ENCODE peak calls at places on chromosomes 5 and 9, in five cellular contexts. One of them, this sample, is unnamed.

GRCh38 chr5:128842241-128842640 is 123.0 kb upstream of the SLC27A6 start:
- DNase-seq in astrocyte: no peak
- DNase-seq in A549: no peak
- DNase-seq in lung: no peak
- DNase-seq in hepatocyte: no peak
- DNase-seq in this sample: no peak

GRCh38 chr5:10635257-10635860 is 71.5 kb downstream of the ANKRD33B start:
- DNase-seq in astrocyte: peak; percentile 73
- DNase-seq in A549: no peak
- DNase-seq in lung: no peak
- DNase-seq in hepatocyte: no peak
- DNase-seq in this sample: no peak

GRCh38 chr5:134609232-134609851 is 23.3 kb downstream of the SAR1B start:
- DNase-seq in astrocyte: no peak
- DNase-seq in A549: no peak
- DNase-seq in lung: no peak
- DNase-seq in hepatocyte: peak; percentile 43
- DNase-seq in this sample: peak; percentile 23

GRCh38 chr9:4324513-4324912 is 24.6 kb upstream of the GLIS3 start:
- DNase-seq in astrocyte: peak; percentile 88
- DNase-seq in A549: no peak
- DNase-seq in lung: no peak
- DNase-seq in hepatocyte: no peak
- DNase-seq in this sample: no peak

GRCh38 chr9:79277916-79278447 is 293.8 kb upstream of the TLE4 start:
- DNase-seq in astrocyte: no peak
- DNase-seq in A549: no peak
- DNase-seq in lung: no peak
- DNase-seq in hepatocyte: no peak
- DNase-seq in this sample: no peak

GRCh38 chr9:8391566-8391965 is 592.0 kb upstream of the DMAC1 start:
- DNase-seq in astrocyte: no peak
- DNase-seq in A549: no peak
- DNase-seq in lung: no peak
- DNase-seq in hepatocyte: no peak
- DNase-seq in this sample: no peak

GRCh38 chr5:180872419-180872818 is 11.3 kb upstream of the ZFP62 start:
- DNase-seq in astrocyte: no peak
- DNase-seq in A549: no peak
- DNase-seq in lung: no peak
- DNase-seq in hepatocyte: no peak
- DNase-seq in this sample: no peak

GRCh38 chr9:97831843-97832636 is 21.0 kb upstream of the FOXE1 start:
- DNase-seq in astrocyte: no peak
- DNase-seq in A549: no peak
- DNase-seq in lung: no peak
- DNase-seq in hepatocyte: no peak
- DNase-seq in this sample: no peak

GRCh38 chr5:101663543-101663942 is 632.5 kb downstream of the SLCO4C1 start:
- DNase-seq in astrocyte: no peak
- DNase-seq in A549: no peak
- DNase-seq in lung: no peak
- DNase-seq in hepatocyte: no peak
- DNase-seq in this sample: no peak

GRCh38 chr9:134942421-134943119 is 24.9 kb upstream of the FCN1 start:
- DNase-seq in astrocyte: peak; percentile 2
- DNase-seq in A549: no peak
- DNase-seq in lung: no peak
- DNase-seq in hepatocyte: no peak
- DNase-seq in this sample: no peak

GRCh38 chr5:90909091-90909503 is 350.5 kb downstream of the ADGRV1 start:
- DNase-seq in astrocyte: peak; percentile 13
- DNase-seq in A549: no peak
- DNase-seq in lung: no peak
- DNase-seq in hepatocyte: no peak
- DNase-seq in this sample: no peak

GRCh38 chr9:94919376-94920098 is 193.0 kb downstream of the AOPEP start:
- DNase-seq in astrocyte: peak; percentile 81
- DNase-seq in A549: no peak
- DNase-seq in lung: no peak
- DNase-seq in hepatocyte: peak; percentile 55
- DNase-seq in this sample: no peak

GRCh38 chr9:110835859-110836271 is 167.3 kb downstream of the MUSK start:
- DNase-seq in astrocyte: peak; percentile 85
- DNase-seq in A549: peak; percentile 5
- DNase-seq in lung: no peak
- DNase-seq in hepatocyte: no peak
- DNase-seq in this sample: no peak

GRCh38 chr9:112193562-112194288 is 18.6 kb upstream of the SUSD1 start:
- DNase-seq in astrocyte: no peak
- DNase-seq in A549: no peak
- DNase-seq in lung: no peak
- DNase-seq in hepatocyte: no peak
- DNase-seq in this sample: no peak

GRCh38 chr9:120891255-120891954 is 14.4 kb upstream of the PHF19 start:
- DNase-seq in astrocyte: no peak
- DNase-seq in A549: no peak
- DNase-seq in lung: no peak
- DNase-seq in hepatocyte: no peak
- DNase-seq in this sample: no peak

GRCh38 chr5:102792705-102793104 is 37.6 kb downstream of the PAM start:
- DNase-seq in astrocyte: no peak
- DNase-seq in A549: peak; percentile 6
- DNase-seq in lung: no peak
- DNase-seq in hepatocyte: no peak
- DNase-seq in this sample: no peak

GRCh38 chr9:107480386-107480789 is 9.2 kb downstream of the KLF4 start:
- DNase-seq in astrocyte: peak; percentile 58
- DNase-seq in A549: peak; percentile 37
- DNase-seq in lung: peak; percentile 35
- DNase-seq in hepatocyte: peak; percentile 23
- DNase-seq in this sample: no peak

GRCh38 chr5:119578937-119579336 is 50.4 kb upstream of the FAM170A start:
- DNase-seq in astrocyte: no peak
- DNase-seq in A549: peak; percentile 14
- DNase-seq in lung: no peak
- DNase-seq in hepatocyte: peak; percentile 19
- DNase-seq in this sample: peak; percentile 45

GRCh38 chr5:38453506-38453905 is 102.9 kb downstream of the LIFR start:
- DNase-seq in astrocyte: no peak
- DNase-seq in A549: no peak
- DNase-seq in lung: no peak
- DNase-seq in hepatocyte: no peak
- DNase-seq in this sample: no peak

GRCh38 chr9:71594566-71594965 is 173.7 kb downstream of the CEMIP2 start:
- DNase-seq in astrocyte: no peak
- DNase-seq in A549: no peak
- DNase-seq in lung: no peak
- DNase-seq in hepatocyte: no peak
- DNase-seq in this sample: no peak

GRCh38 chr5:181133083-181133482 is 2.1 kb upstream of the OR2V1 start:
- DNase-seq in astrocyte: no peak
- DNase-seq in A549: no peak
- DNase-seq in lung: no peak
- DNase-seq in hepatocyte: no peak
- DNase-seq in this sample: no peak

GRCh38 chr9:79341561-79341960 is 230.2 kb upstream of the TLE4 start:
- DNase-seq in astrocyte: no peak
- DNase-seq in A549: no peak
- DNase-seq in lung: no peak
- DNase-seq in hepatocyte: no peak
- DNase-seq in this sample: no peak

GRCh38 chr9:129885018-129885669 is 49.9 kb downstream of the USP20 start:
- DNase-seq in astrocyte: no peak
- DNase-seq in A549: no peak
- DNase-seq in lung: peak; percentile 46
- DNase-seq in hepatocyte: no peak
- DNase-seq in this sample: peak; percentile 77

GRCh38 chr5:14685757-14686156 is 21.2 kb downstream of the OTULIN start:
- DNase-seq in astrocyte: peak; percentile 45
- DNase-seq in A549: peak; percentile 62
- DNase-seq in lung: no peak
- DNase-seq in hepatocyte: peak; percentile 62
- DNase-seq in this sample: peak; percentile 37

GRCh38 chr5:57566914-57567313 is 84.3 kb upstream of the ACTBL2 start:
- DNase-seq in astrocyte: peak; percentile 68
- DNase-seq in A549: no peak
- DNase-seq in lung: no peak
- DNase-seq in hepatocyte: peak; percentile 39
- DNase-seq in this sample: no peak

GRCh38 chr9:137280478-137281344 is 3.2 kb downstream of the TOR4A start:
- DNase-seq in astrocyte: no peak
- DNase-seq in A549: no peak
- DNase-seq in lung: no peak
- DNase-seq in hepatocyte: peak; percentile 67
- DNase-seq in this sample: no peak

GRCh38 chr5:150931368-150931965 is 26.7 kb upstream of the ZNF300 start:
- DNase-seq in astrocyte: peak; percentile 6
- DNase-seq in A549: no peak
- DNase-seq in lung: no peak
- DNase-seq in hepatocyte: no peak
- DNase-seq in this sample: no peak

GRCh38 chr9:70641031-70641430 is 226.6 kb upstream of the KLF9 start:
- DNase-seq in astrocyte: no peak
- DNase-seq in A549: no peak
- DNase-seq in lung: no peak
- DNase-seq in hepatocyte: no peak
- DNase-seq in this sample: no peak

DNA sequence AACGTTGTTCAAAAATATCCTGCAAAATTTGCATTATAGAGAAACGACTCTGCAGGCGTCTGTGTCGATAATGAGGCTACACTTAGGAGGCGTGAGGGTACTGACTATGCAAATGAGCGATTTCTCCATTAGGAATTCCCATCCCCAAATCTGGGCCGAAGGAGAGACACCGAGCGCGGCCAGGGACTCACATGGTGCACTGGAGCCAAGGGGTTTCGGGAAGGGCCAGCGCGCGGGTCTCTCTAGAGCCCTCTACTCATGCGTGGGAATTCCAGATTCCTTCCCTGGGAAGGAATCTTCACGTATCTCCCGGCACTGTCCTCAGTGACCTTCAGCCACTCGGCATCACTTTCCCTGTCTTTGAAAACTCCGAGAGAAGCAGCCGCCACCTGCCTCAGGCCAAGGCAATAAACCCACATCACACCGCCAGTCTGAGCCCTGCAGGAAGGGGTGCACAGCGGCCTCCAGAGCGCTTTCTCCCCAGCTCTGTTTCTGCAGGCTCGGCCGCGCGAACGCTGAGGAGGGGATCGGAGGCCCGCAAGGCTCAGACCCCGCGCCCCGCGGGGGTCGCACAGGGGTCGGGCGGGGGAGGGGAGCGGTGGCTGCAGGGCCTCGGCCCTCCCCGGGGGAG is 653 bp upstream of the DENND4C start:
- DNase-seq in astrocyte: peak; percentile 45
- DNase-seq in A549: peak; percentile 78
- DNase-seq in lung: no peak
- DNase-seq in hepatocyte: no peak
- DNase-seq in this sample: peak; percentile 73
- H3K27ac ChIP-seq in astrocyte: no peak overlapping the region
- H3K27ac ChIP-seq in A549: peak overlapping the region; percentile 91
- H3K27ac ChIP-seq in lung: peak overlapping the region; percentile 69
- H3K27ac ChIP-seq in hepatocyte: peak overlapping the region; percentile 97
- H3K27ac ChIP-seq in this sample: peak overlapping the region; percentile 97

GRCh38 chr9:20407013-20407412 is 215.3 kb downstream of the MLLT3 start:
- DNase-seq in astrocyte: no peak
- DNase-seq in A549: no peak
- DNase-seq in lung: no peak
- DNase-seq in hepatocyte: no peak
- DNase-seq in this sample: no peak
- TF ChIP-seq CTCF in astrocyte: no peak
- TF ChIP-seq CTCF in A549: no peak
- TF ChIP-seq CTCF in lung: no peak
- TF ChIP-seq CTCF in hepatocyte: no peak
- TF ChIP-seq CTCF in this sample: no peak

GRCh38 chr5:124746916-124747769 is 704 bp upstream of the ZNF608 start:
- DNase-seq in astrocyte: peak; percentile 91
- DNase-seq in A549: peak; percentile 49
- DNase-seq in lung: peak; percentile 84
- DNase-seq in hepatocyte: peak; percentile 93
- DNase-seq in this sample: peak; percentile 88
- H3K4me3 ChIP-seq in astrocyte: peak overlapping the region; percentile 76
- H3K4me3 ChIP-seq in A549: peak overlapping the region; percentile 46
- H3K4me3 ChIP-seq in lung: peak overlapping the region; percentile 35
- H3K4me3 ChIP-seq in hepatocyte: peak overlapping the region; percentile 65
- H3K4me3 ChIP-seq in this sample: peak overlapping the region; percentile 99

GRCh38 chr9:88993327-88993726 is 2.1 kb downstream of the S1PR3 start:
- DNase-seq in astrocyte: no peak
- DNase-seq in A549: no peak
- DNase-seq in lung: no peak
- DNase-seq in hepatocyte: peak; percentile 53
- DNase-seq in this sample: no peak

GRCh38 chr9:88991066-88992030 is at the start of gene S1PR3:
- DNase-seq in astrocyte: no peak
- DNase-seq in A549: peak; percentile 68
- DNase-seq in lung: peak; percentile 44
- DNase-seq in hepatocyte: peak; percentile 77
- DNase-seq in this sample: peak; percentile 75

GRCh38 chr9:88990721-88991065 is 575 bp upstream of the S1PR3 start:
- DNase-seq in astrocyte: no peak
- DNase-seq in A549: peak; percentile 17
- DNase-seq in lung: no peak
- DNase-seq in hepatocyte: peak; percentile 37
- DNase-seq in this sample: peak; percentile 49

GRCh38 chr9:88993871-88994819 is 2.9 kb downstream of the S1PR3 start:
- DNase-seq in astrocyte: no peak
- DNase-seq in A549: no peak
- DNase-seq in lung: no peak
- DNase-seq in hepatocyte: no peak
- DNase-seq in this sample: no peak

DNA sequence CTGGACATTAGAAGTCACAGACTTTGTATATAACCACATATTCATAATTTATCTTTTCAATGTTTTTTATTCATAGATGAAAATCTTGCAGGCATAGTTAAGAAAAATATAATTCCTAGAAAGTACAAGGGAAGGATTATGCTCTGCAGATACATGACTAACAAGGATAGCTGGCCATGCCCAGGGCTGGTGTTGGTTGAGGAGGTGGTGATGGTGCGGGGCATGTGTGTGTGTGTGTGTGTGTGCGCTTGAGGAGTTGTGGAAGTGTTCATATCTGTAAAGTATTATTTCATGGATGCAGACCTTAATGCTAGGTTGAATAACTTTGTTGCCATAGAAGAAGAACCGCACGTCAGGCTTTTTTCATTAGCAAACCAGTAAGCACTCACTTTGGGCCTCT is 1.3 kb downstream of the S1PR3 start:
- DNase-seq in astrocyte: no peak
- DNase-seq in A549: no peak
- DNase-seq in lung: no peak
- DNase-seq in hepatocyte: no peak
- DNase-seq in this sample: no peak
- H3K27ac ChIP-seq in astrocyte: no peak overlapping the region
- H3K27ac ChIP-seq in A549: peak overlapping the region; percentile 85
- H3K27ac ChIP-seq in lung: no peak overlapping the region
- H3K27ac ChIP-seq in hepatocyte: peak overlapping the region; percentile 68
- H3K27ac ChIP-seq in this sample: no peak overlapping the region

This sample was measured in WERI-Rb-1.